ENCODE peak calls at places on chromosomes 12 and 14, in five cellular contexts. Z, R, C, O and M are unnamed samples.

GRCh38 chr14:53792909-53793308 is 163.7 kb downstream of the BMP4 start:
- DNase-seq in Z (no peak), C (no peak), O (no peak), R (no peak), M (no peak)

GRCh38 chr12:76069339-76069738 is 15.1 kb downstream of the NAP1L1 start:
- DNase-seq in O (no peak), C (no peak), Z (no peak), R (no peak), M (no peak)

GRCh38 chr12:45216297-45216982 is 545 bp downstream of the ANO6 start:
- DNase-seq in R (no peak), O (peak), C (peak), Z (no peak), M (peak)

GRCh38 chr12:130347588-130347987 is 9.9 kb downstream of the PIWIL1 start:
- DNase-seq in Z (no peak), C (no peak), R (no peak), O (no peak), M (no peak)

GRCh38 chr12:56129210-56129691 is 1.2 kb downstream of the ESYT1 start:
- DNase-seq in R (no peak), Z (no peak), O (no peak), C (peak), M (peak)

GRCh38 chr12:19208456-19208855 is 78.9 kb downstream of the PLEKHA5 start:
- DNase-seq in Z (no peak), C (no peak), R (no peak), O (no peak), M (no peak)

GRCh38 chr14:58904771-58905170 is 267.0 kb downstream of the DACT1 start:
- DNase-seq in C (no peak), R (no peak), O (no peak), Z (no peak), M (no peak)

GRCh38 chr12:88577537-88577936 is 2.7 kb downstream of the KITLG start:
- DNase-seq in O (no peak), R (peak), Z (no peak), C (no peak), M (no peak)

GRCh38 chr12:131167334-131167733 is 213.6 kb downstream of the ADGRD1 start:
- DNase-seq in O (no peak), C (no peak), R (no peak), Z (no peak), M (no peak)

GRCh38 chr14:99393059-99393655 is 87.5 kb downstream of the SETD3 start:
- DNase-seq in O (peak), R (peak), Z (no peak), C (peak), M (peak)

GRCh38 chr14:68506645-68507405 is 286.0 kb downstream of the ZFP36L1 start:
- DNase-seq in R (no peak), C (no peak), Z (peak), O (no peak), M (no peak)

GRCh38 chr12:26120561-26121274 is 4.1 kb downstream of the BHLHE41 start:
- DNase-seq in Z (no peak), R (no peak), O (no peak), C (no peak), M (no peak)

GRCh38 chr14:101215266-101215665 is 311.7 kb upstream of the RTL1 start:
- DNase-seq in R (no peak), Z (no peak), O (no peak), C (no peak), M (no peak)

GRCh38 chr12:75859868-75860267 is 171.7 kb downstream of the PHLDA1 start:
- DNase-seq in Z (no peak), O (no peak), C (no peak), R (no peak), M (no peak)

GRCh38 chr12:108840605-108841328 is 16.6 kb downstream of the SSH1 start:
- DNase-seq in O (no peak), R (no peak), C (no peak), Z (no peak), M (no peak)

GRCh38 chr12:49627752-49628360 is 4.5 kb downstream of the PRPF40B start:
- DNase-seq in R (peak), O (no peak), C (no peak), Z (no peak), M (no peak)

GRCh38 chr14:50091240-50091914 is 25.0 kb downstream of the VCPKMT start:
- DNase-seq in C (no peak), R (no peak), Z (no peak), O (no peak), M (no peak)

GRCh38 chr12:87827638-87828264 is 201.4 kb downstream of the C12orf50 start:
- DNase-seq in Z (no peak), C (no peak), R (peak), O (no peak), M (no peak)

GRCh38 chr12:108576660-108577234 is 14.4 kb downstream of the ISCU start:
- DNase-seq in O (no peak), Z (no peak), R (no peak), C (no peak), M (no peak)

GRCh38 chr14:81776531-81776930 is 242.9 kb upstream of the SEL1L start:
- DNase-seq in O (no peak), R (no peak), Z (no peak), C (no peak), M (no peak)

GRCh38 chr12:7354521-7354920 is 50.6 kb downstream of the ACSM4 start:
- DNase-seq in Z (no peak), O (no peak), C (no peak), R (no peak), M (no peak)

GRCh38 chr12:3420693-3421092 is 70.3 kb upstream of the PRMT8 start:
- DNase-seq in C (no peak), O (no peak), Z (no peak), R (no peak), M (no peak)

GRCh38 chr12:104513681-104514080 is 56.9 kb downstream of the CHST11 start:
- DNase-seq in C (no peak), Z (no peak), R (no peak), O (no peak), M (no peak)

GRCh38 chr12:3236345-3237153 is 159.4 kb downstream of the TSPAN9 start:
- DNase-seq in R (peak), Z (no peak), O (peak), C (no peak), M (peak)

GRCh38 chr14:56887211-56887610 is 76.9 kb upstream of the OTX2 start:
- DNase-seq in R (no peak), Z (no peak), C (no peak), O (no peak), M (no peak)

GRCh38 chr12:21774358-21775129 is at the start of gene KCNJ8:
- DNase-seq in R (no peak), O (no peak), Z (no peak), C (peak), M (peak)

GRCh38 chr12:52614381-52615207 is 3.8 kb downstream of the KRT73 start:
- DNase-seq in O (no peak), C (peak), Z (no peak), R (no peak), M (no peak)

GRCh38 chr14:50260511-50260910 is 29.1 kb upstream of the SOS2 start:
- DNase-seq in O (peak), Z (no peak), R (peak), C (no peak), M (no peak)

GRCh38 chr14:103122578-103123127 is 608 bp upstream of the TNFAIP2 start:
- DNase-seq in R (no peak), Z (no peak), C (peak), O (no peak), M (no peak)

GRCh38 chr12:29320295-29321090 is 60.5 kb downstream of the ERGIC2 start:
- DNase-seq in C (no peak), O (peak), R (no peak), Z (no peak), M (no peak)

GRCh38 chr14:105861985-105862465 is 335.6 kb downstream of the TMEM121 start:
- DNase-seq in O (no peak), Z (peak), R (no peak), C (no peak), M (no peak)

GRCh38 chr12:21773799-21774198 is 707 bp downstream of the KCNJ8 start:
- DNase-seq in Z (no peak), C (no peak), O (no peak), R (no peak), M (no peak)

GRCh38 chr12:18546399-18546798 is 191.4 kb downstream of the PLCZ1 start:
- DNase-seq in O (peak), R (no peak), C (no peak), Z (no peak), M (no peak)

GRCh38 chr12:113663396-113663795 is 191.7 kb upstream of the LHX5 start:
- DNase-seq in Z (no peak), C (no peak), R (no peak), O (no peak), M (peak)

DNA sequence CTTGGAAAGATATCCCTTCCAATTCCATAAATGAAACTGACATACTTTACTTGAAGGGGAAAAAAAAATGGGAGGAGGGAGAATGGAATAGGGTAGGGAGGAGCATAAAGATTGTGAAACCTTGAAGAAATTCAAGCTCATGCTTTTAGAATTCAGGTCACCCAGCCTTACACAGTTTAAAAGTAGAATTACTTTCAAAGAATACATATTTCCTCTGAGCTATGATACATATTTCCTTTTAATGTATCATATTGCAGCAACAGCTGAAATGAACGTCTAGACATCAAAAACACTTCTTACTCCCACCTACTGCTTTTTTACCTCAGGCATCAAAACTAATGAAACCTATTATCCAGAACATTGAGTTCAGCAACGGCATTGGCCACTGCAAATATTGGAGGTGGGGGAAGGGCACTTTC is 156.0 kb downstream of the MED13L start:
- DNase-seq in Z (no peak), R (no peak), O (no peak), C (no peak), M (no peak)
- TF ChIP-seq ATF3 in Z (no peak), R (no peak), O (no peak), C (no peak), M (no peak)

GRCh38 chr12:67355428-67356385 is 86.5 kb downstream of the CAND1 start:
- DNase-seq in O (peak), C (no peak), Z (peak), R (peak), M (peak)

GRCh38 chr12:67354966-67355365 is 85.8 kb downstream of the CAND1 start:
- DNase-seq in Z (no peak), C (no peak), R (no peak), O (no peak), M (no peak)

GRCh38 chr12:67356400-67356799 is 87.2 kb downstream of the CAND1 start:
- DNase-seq in O (no peak), C (no peak), Z (no peak), R (no peak), M (no peak)

GRCh38 chr12:67352682-67353081 is 83.5 kb downstream of the CAND1 start:
- DNase-seq in C (no peak), R (no peak), Z (no peak), O (no peak), M (no peak)

DNA sequence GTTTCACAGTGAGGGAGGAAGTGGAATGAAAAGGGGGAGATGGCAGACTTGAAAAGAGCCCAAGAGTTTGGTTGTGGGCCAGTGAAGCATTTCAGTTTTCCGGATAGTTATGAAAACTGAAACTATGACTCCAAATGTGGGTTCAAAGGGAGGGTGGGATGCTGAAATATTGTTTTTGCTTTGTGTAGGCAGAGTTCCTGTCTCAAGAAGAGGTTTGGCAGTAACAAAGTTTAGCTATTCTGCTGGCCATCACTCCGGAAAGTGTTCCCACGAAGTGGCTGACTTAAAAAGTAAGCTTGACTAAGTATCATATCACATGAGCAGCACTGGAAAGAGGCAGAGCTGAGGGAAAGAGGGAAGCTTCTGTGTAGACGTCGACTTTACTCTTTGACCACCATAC is 85.2 kb downstream of the CAND1 start:
- DNase-seq in C (no peak), Z (no peak), O (no peak), R (no peak), M (no peak)
- TF ChIP-seq RAD21 in C (no peak), Z (no peak), O (no peak), R (no peak), M (no peak)

DNA sequence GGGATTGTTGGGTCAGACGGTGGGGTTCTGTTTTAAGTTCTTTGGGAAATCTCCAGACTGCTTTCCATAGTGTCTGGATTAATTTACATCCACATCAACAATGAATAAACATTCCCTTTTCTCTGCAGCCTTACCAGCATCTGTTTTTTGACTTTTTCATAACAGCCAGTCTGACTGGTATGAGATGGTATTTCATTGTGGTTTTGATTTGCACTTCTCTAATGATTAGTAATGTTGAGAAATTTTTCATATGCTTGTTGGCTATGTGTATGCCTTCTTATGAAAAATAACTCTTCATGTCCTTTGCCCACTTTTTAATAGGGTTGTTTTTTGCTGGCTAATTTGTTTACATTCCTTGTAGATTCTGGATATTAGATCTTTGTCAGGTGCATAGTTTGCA is 140.8 kb upstream of the CNTN1 start:
- DNase-seq in O (no peak), R (no peak), Z (no peak), C (no peak), M (no peak)
- TF ChIP-seq ATF3 in O (no peak), R (no peak), Z (no peak), C (no peak), M (no peak)

GRCh38 chr12:30985814-30986452 is 59.4 kb downstream of the TSPAN11 start:
- DNase-seq in C (peak), O (peak), R (peak), Z (no peak), M (peak)
- TF ChIP-seq RAD21 in C (peak), O (peak), R (peak), Z (peak), M (no peak)

DNA sequence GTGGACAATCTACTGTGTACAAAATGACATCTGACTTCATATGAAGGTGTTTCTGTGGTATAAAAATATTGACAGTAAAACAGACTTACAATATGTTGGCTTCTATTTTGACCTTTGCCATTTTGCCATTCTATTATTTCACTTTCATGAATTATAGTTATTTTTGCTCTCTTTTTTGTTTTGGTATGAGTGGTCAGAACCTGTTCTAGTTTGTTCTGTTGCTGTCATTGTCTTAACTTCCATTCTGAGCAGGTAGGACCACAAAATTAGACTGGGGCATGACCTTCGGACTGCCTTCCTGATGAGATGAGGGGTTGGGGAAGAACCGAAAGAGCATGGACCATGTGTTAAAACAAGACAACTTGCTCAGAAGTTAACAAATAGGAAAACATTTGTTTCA is 36.5 kb upstream of the IFNG-AS1 start:
- DNase-seq in Z (no peak), R (no peak), O (no peak), C (no peak), M (no peak)
- TF ChIP-seq ATF3 in Z (no peak), R (no peak), O (no peak), C (no peak), M (no peak)